ENCODE peak calls at places on chromosomes 11 and 22, in ten cellular contexts. C, W, N, U, S, T, Y, D, R and V are unnamed samples.

GRCh38 chr11:127564803-127565202 is 564.2 kb upstream of the KIRREL3 start:
- DNase-seq in C (no peak), W (no peak), N (no peak), U (no peak), S (no peak), T (no peak), Y (no peak), D (no peak), R (peak; percentile 22), V (no peak)

GRCh38 chr11:32430586-32431357 is 4.6 kb downstream of the WT1 start:
- DNase-seq in C (no peak), W (no peak), N (no peak), U (no peak), S (no peak), T (no peak), Y (peak; percentile 5), D (no peak), R (no peak), V (no peak)

GRCh38 chr11:76674517-76675400 is 4.2 kb upstream of the LRRC32 start:
- DNase-seq in C (no peak), W (no peak), N (no peak), U (no peak), S (no peak), T (no peak), Y (no peak), D (no peak), R (no peak), V (no peak)

GRCh38 chr11:61889831-61890230 is 1.5 kb downstream of the FADS3 start:
- DNase-seq in C (no peak), W (no peak), N (no peak), U (no peak), S (no peak), T (no peak), Y (no peak), D (no peak), R (no peak), V (no peak)

GRCh38 chr11:46309669-46310288 is 32.3 kb downstream of the CREB3L1 start:
- DNase-seq in C (no peak), W (no peak), N (no peak), U (no peak), S (no peak), T (no peak), Y (no peak), D (no peak), R (peak; percentile 36), V (no peak)

GRCh38 chr22:42887523-42888507 is 30.7 kb upstream of the ARFGAP3 start:
- DNase-seq in C (no peak), W (no peak), N (no peak), U (no peak), S (no peak), T (peak; percentile 32), Y (no peak), D (no peak), R (no peak), V (no peak)

GRCh38 chr11:89235976-89236375 is 58.3 kb downstream of the TYR start:
- DNase-seq in C (no peak), W (no peak), N (no peak), U (no peak), S (no peak), T (no peak), Y (no peak), D (no peak), R (no peak), V (no peak)

GRCh38 chr22:46734830-46735453 is 3.1 kb downstream of the CERK start:
- DNase-seq in C (no peak), W (no peak), N (no peak), U (no peak), S (peak; percentile 28), T (no peak), Y (no peak), D (no peak), R (no peak), V (no peak)